ENCODE peak calls at places on chromosomes 13 and 19, in ten cellular contexts. M is stimulated activated CD8-positive, alpha-beta memory T cell treated with anti-CD3 and anti-CD28 coated beads, Interleukin-15, amount 100 ng/mL, for 1 hour; J is dorsolateral prefrontal cortex; B is heart left ventricle; N is HEK293T; S is naive thymus-derived CD8-positive, alpha-beta T cell; W is anterior cingulate cortex; T is GM10248; H is NCI-H1105 treated with DMSO at 0.1 percent for 48 hours; K is osteocyte. L is an unnamed sample.

GRCh38 chr13:20359335-20359734 is 127.2 kb upstream of the GJB6 start:
- DNase-seq in B (no peak), M (no peak), H (no peak), K (no peak), J (no peak), S (no peak), N (no peak), W (no peak), T (no peak), L (no peak)

GRCh38 chr19:461664-462551 is 1.1 kb upstream of the SHC2 start:
- DNase-seq in W (peak), S (no peak), K (no peak), M (no peak), H (peak), T (no peak), J (peak), B (no peak), N (peak), L (peak)

GRCh38 chr19:15431396-15432017 is 12.7 kb upstream of the AKAP8L start:
- DNase-seq in J (no peak), B (no peak), W (no peak), K (no peak), S (peak), M (no peak), T (no peak), N (no peak), H (no peak), L (no peak)

GRCh38 chr19:897442-898039 is 4.3 kb downstream of the RNU6-9 start:
- DNase-seq in B (no peak), H (no peak), M (no peak), S (no peak), W (no peak), N (no peak), T (no peak), K (no peak), J (no peak), L (no peak)

GRCh38 chr19:23788415-23788814 is 29.7 kb upstream of the ZNF681 start:
- DNase-seq in K (no peak), W (no peak), T (no peak), S (no peak), B (no peak), H (no peak), J (no peak), N (no peak), M (no peak), L (no peak)

GRCh38 chr13:74819549-74819948 is 662.4 kb downstream of the TBC1D4 start:
- DNase-seq in B (no peak), S (no peak), W (no peak), M (no peak), T (no peak), H (no peak), J (no peak), K (no peak), N (no peak), L (no peak)

GRCh38 chr13:79869326-79869725 is 388.4 kb downstream of the NDFIP2 start:
- DNase-seq in M (no peak), T (no peak), K (no peak), H (peak), N (no peak), W (no peak), J (peak), S (no peak), B (no peak), L (no peak)

GRCh38 chr19:43028866-43029265 is 2.6 kb upstream of the PSG11 start:
- DNase-seq in S (no peak), J (no peak), H (no peak), N (no peak), T (no peak), W (no peak), K (no peak), M (no peak), B (no peak), L (no peak)